ENCODE peak calls at places on chromosomes 3 and 15, in six cellular contexts. N is testis, P is body of pancreas, T is transverse colon, S is thoracic aorta, K is cardiac fibroblast. X is an unnamed sample.

GRCh38 chr3:172711457-172711800 is 562 bp upstream of the NCEH1 start:
- DNase-seq in N (no peak), P (peak), T (peak), S (no peak), K (no peak), X (no peak)

GRCh38 chr3:71851878-71852277 is 66.9 kb upstream of the PROK2 start:
- DNase-seq in N (no peak), P (no peak), T (no peak), S (no peak), K (no peak), X (no peak)

GRCh38 chr15:29548006-29548405 is 274.3 kb downstream of the TJP1 start:
- DNase-seq in N (no peak), P (no peak), T (no peak), S (no peak), K (no peak), X (no peak)

GRCh38 chr3:107367353-107367752 is 9.9 kb upstream of the CCDC54 start:
- DNase-seq in N (no peak), P (peak), T (no peak), S (no peak), K (peak), X (no peak)

GRCh38 chr3:98602078-98602678 is 8.8 kb upstream of the CPOX start:
- DNase-seq in N (peak), P (peak), T (no peak), S (no peak), K (peak), X (no peak)

GRCh38 chr3:177818712-177819111 is 621.4 kb upstream of the TBL1XR1 start:
- DNase-seq in N (no peak), P (no peak), T (no peak), S (no peak), K (no peak), X (no peak)

GRCh38 chr3:139297588-139298311 is 46.1 kb upstream of the MRPS22 start:
- DNase-seq in N (no peak), P (peak), T (no peak), S (no peak), K (no peak), X (no peak)

GRCh38 chr15:39508536-39508935 is 72.3 kb upstream of the THBS1 start:
- DNase-seq in N (no peak), P (no peak), T (no peak), S (no peak), K (no peak), X (no peak)

GRCh38 chr3:186057594-186057993 is 51.3 kb downstream of the ETV5 start:
- DNase-seq in N (no peak), P (no peak), T (no peak), S (no peak), K (peak), X (no peak)

GRCh38 chr3:22587446-22587845 is 615.7 kb upstream of the UBE2E2 start:
- DNase-seq in N (no peak), P (no peak), T (no peak), S (no peak), K (no peak), X (no peak)

GRCh38 chr3:187939891-187940290 is 194.6 kb upstream of the BCL6 start:
- DNase-seq in N (no peak), P (no peak), T (no peak), S (no peak), K (no peak), X (no peak)

GRCh38 chr3:120331071-120331470 is 18.1 kb downstream of the LRRC58 start:
- DNase-seq in N (no peak), P (no peak), T (no peak), S (no peak), K (no peak), X (no peak)

GRCh38 chr3:69353492-69353891 is 32.4 kb downstream of the FRMD4B start:
- DNase-seq in N (no peak), P (peak), T (no peak), S (no peak), K (peak), X (no peak)

GRCh38 chr15:60021589-60022378 is 17.7 kb downstream of the FOXB1 start:
- DNase-seq in N (no peak), P (no peak), T (no peak), S (no peak), K (no peak), X (no peak)

GRCh38 chr3:30747771-30748281 is 141.4 kb downstream of the TGFBR2 start:
- DNase-seq in N (no peak), P (no peak), T (no peak), S (no peak), K (peak), X (no peak)

GRCh38 chr3:183189641-183190040 is 27.1 kb upstream of the LAMP3 start:
- DNase-seq in N (no peak), P (no peak), T (no peak), S (no peak), K (peak), X (no peak)

GRCh38 chr3:183192650-183193300 is 30.2 kb upstream of the LAMP3 start:
- DNase-seq in N (no peak), P (no peak), T (no peak), S (no peak), K (no peak), X (no peak)

GRCh38 chr3:183193762-183194701 is 31.5 kb upstream of the LAMP3 start:
- DNase-seq in N (no peak), P (no peak), T (no peak), S (no peak), K (no peak), X (no peak)

GRCh38 chr3:183185696-183186095 is 23.2 kb upstream of the LAMP3 start:
- DNase-seq in N (no peak), P (no peak), T (no peak), S (no peak), K (peak), X (no peak)

GRCh38 chr3:183188895-183189462 is 26.4 kb upstream of the LAMP3 start:
- DNase-seq in N (peak), P (peak), T (peak), S (no peak), K (peak), X (no peak)
- TF ChIP-seq CTCF in N (no peak), P (no peak), T (peak), S (peak), K (peak), X (no peak)

DNA sequence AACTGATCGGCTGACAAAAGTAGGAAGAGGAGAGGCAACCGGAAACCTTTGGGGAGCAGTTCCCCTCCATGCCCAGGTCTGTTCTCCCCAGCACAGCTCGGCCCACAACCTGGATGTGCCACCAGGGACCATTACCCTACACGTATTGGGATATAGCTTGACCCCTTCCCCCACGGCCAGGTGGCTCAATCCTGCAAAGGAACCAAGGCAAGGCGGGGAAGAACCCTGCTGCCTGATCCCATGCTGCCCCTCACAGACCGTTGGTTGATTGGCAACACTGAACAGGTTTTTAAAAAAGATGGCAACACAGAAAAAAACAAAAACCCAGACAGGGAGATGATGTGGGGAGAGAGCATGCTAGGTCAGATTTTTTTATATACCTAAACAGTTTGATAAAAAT is 19.6 kb upstream of the TCAIM start:
- DNase-seq in N (no peak), P (no peak), T (no peak), S (no peak), K (no peak), X (no peak)
- TF ChIP-seq CTCF in N (no peak), P (no peak), T (no peak), S (no peak), K (no peak), X (no peak)

DNA sequence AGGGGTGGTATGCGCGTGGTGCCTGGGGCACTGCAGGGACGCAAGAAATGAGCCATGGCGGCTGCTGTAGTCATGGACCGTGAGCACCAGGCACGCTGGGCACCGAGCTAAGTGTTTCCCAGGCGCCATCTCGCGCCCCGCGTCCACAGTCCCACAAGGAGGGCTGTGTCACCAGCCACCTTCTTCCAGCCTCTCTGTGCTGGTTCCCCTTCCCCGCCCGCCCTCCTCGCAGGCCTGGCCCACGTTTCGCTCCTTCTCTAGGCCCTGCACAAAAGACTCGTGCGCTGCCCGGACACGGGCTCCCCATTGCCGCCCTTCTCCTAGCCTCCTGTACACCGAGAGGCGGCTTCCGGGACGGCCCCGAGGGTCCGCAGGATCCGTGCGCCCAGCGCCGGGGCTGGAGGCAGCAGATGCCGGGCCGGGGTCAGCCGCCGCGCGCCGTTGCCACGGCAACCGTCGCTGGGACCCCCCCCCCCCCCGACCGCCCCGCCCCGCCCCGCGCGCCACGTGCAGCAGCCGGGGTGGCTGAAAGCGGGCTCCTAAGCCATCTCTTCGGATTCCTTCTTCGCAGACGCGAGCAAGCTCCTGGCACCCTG is 113.4 kb downstream of the SRGAP3 start:
- DNase-seq in N (peak), P (no peak), T (no peak), S (no peak), K (no peak), X (no peak)
- TF ChIP-seq CTCF in N (no peak), P (no peak), T (no peak), S (no peak), K (no peak), X (no peak)

DNA sequence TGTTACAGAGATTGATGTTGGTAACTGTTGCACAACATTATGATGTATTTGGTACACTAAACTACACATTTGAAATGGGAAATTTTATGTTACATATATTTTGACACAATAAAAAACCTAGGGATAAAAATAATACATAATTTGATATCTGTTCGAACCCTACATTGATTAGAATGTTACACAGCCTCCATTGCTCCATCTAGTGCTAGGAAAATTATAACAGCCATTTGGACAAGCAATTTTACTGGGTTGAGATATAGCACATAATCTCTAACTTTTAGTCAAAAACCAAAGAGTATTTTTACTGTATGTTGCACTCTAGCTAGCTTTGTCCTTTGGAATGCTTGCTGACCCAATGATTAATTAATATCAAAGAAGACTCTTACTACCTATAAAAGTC is 108.1 kb downstream of the LSAMP start:
- DNase-seq in N (no peak), P (no peak), T (no peak), S (no peak), K (no peak), X (no peak)
- TF ChIP-seq CTCF in N (no peak), P (no peak), T (no peak), S (no peak), K (no peak), X (no peak)

GRCh38 chr3:11006986-11007385 is 14.4 kb downstream of the SLC6A1 start:
- DNase-seq in N (no peak), P (no peak), T (no peak), S (no peak), K (no peak), X (no peak)

GRCh38 chr3:11010406-11011165 is 18.0 kb downstream of the SLC6A1 start:
- DNase-seq in N (no peak), P (no peak), T (no peak), S (no peak), K (no peak), X (no peak)

GRCh38 chr3:11009898-11010297 is 17.4 kb downstream of the SLC6A1 start:
- DNase-seq in N (no peak), P (no peak), T (no peak), S (no peak), K (no peak), X (no peak)

GRCh38 chr3:11005686-11006256 is 13.2 kb downstream of the SLC6A1 start:
- DNase-seq in N (no peak), P (no peak), T (no peak), S (no peak), K (no peak), X (no peak)

DNA sequence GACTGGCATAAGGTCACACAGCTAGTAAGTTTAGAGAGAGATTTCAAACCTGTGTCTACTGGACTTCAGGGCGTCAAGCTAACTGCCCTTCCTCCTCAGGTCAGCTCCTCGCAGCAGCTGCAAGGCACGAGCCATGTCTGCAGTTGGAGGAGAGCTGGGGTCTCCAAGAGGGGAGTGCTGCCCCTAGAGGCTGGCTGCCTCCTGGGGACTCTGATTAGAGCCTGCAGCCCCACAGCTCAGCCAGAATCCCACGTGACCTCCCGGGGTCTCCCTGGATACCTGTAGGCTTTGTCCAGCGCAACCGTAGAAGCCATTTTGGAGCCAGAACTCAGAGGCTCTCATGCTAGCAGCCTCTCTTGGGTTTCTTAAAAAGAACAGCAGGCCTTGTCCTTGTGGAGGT is 15.0 kb downstream of the SLC6A1 start:
- DNase-seq in N (no peak), P (no peak), T (no peak), S (no peak), K (no peak), X (no peak)
- TF ChIP-seq CTCF in N (no peak), P (no peak), T (no peak), S (no peak), K (no peak), X (no peak)

DNA sequence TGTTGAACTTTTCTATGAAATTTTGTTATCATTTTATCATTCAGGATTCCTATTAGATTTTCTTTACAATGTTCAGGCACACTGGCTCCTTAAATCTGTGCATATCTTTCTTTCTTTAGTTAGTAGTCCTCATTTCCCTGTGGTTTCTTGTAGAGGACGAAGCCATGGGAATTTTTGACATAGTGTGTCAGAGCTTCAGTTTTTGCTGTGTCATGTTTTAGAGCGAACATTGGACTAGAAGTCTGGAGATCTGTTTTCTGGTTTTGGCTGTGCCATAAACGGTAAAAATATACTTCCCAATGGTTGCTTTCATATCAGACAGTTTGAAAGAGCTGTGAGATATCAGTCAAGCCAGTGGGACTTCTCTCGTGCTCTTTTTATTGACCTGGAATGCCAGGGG is 105.2 kb downstream of the CHCHD4 start:
- DNase-seq in N (no peak), P (no peak), T (no peak), S (no peak), K (no peak), X (no peak)
- TF ChIP-seq CTCF in N (no peak), P (no peak), T (no peak), S (no peak), K (no peak), X (no peak)

DNA sequence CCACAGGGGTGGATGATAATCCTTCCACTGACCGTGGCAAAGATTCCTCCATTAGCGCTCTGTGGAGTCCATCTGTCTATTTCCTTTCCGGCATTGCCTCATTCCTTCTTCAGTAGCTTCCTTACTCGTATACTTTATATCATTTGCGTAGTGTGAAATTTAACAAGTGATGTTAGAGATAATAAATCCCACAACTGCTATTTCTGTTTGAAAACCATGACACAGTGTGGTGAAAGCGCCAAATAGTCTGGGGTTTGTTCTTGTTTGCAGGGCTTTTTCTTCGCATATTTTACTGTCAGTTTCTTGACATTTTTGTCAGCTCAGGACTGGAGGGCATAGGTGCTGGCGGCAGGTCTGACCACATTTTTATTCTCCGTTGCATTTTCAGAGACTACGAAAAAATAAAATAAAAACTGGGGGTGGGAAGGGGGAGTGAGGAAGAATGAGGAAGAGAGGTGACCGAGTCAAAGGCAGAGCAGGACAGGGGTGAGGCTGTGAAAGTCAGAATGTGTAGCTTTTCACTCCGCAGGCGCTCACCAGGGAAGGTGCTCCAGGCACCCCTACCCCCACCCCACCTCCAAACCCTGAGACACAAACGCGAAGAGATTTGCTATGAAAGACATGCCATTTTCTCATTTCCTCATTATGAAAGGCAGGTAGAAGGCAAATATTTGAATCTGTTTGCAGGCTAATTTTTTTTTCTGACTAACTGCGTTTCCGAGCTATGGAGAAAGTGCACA is 965.0 kb downstream of the MCTP2 start:
- DNase-seq in N (no peak), P (no peak), T (no peak), S (no peak), K (no peak), X (no peak)
- TF ChIP-seq CTCF in N (no peak), P (no peak), T (no peak), S (no peak), K (no peak), X (no peak)

GRCh38 chr15:25801586-25802284 is 61.4 kb downstream of the ATP10A start:
- DNase-seq in N (peak), P (no peak), T (no peak), S (no peak), K (no peak), X (no peak)
- TF ChIP-seq CTCF in N (no peak), P (no peak), T (no peak), S (no peak), K (no peak), X (no peak)

X was measured in lung.